ENCODE peak calls at places on chromosomes 13 and 19, in nine cellular contexts. Z, S, F, E, P, V, B, N and Y are unnamed samples.

GRCh38 chr19:11949201-11949600 is 15.6 kb upstream of the ZNF763 start:
- DNase-seq in Z (no peak), S (no peak), F (peak; percentile 7), E (no peak), P (no peak), V (peak; percentile 23), B (no peak), N (peak; percentile 33), Y (no peak)

GRCh38 chr13:28609381-28609780 is 49.5 kb upstream of the POMP start:
- DNase-seq in Z (no peak), S (no peak), F (no peak), E (no peak), P (no peak), V (no peak), B (no peak), N (no peak), Y (no peak)

GRCh38 chr19:49692102-49692599 is 1.2 kb downstream of the CPT1C start:
- DNase-seq in Z (no peak), S (no peak), F (no peak), E (no peak), P (no peak), V (no peak), B (no peak), N (no peak), Y (no peak)

GRCh38 chr13:110454227-110454859 is 107.2 kb downstream of the RAB20 start:
- DNase-seq in Z (no peak), S (no peak), F (no peak), E (no peak), P (no peak), V (no peak), B (no peak), N (no peak), Y (no peak)

GRCh38 chr13:84049442-84049841 is 167.2 kb upstream of the SLITRK1 start:
- DNase-seq in Z (no peak), S (no peak), F (no peak), E (no peak), P (no peak), V (no peak), B (no peak), N (no peak), Y (no peak)

GRCh38 chr13:67859904-67860303 is 629.8 kb upstream of the PCDH9 start:
- DNase-seq in Z (no peak), S (no peak), F (no peak), E (no peak), P (no peak), V (no peak), B (no peak), N (no peak), Y (no peak)

GRCh38 chr13:24076124-24076523 is 84.4 kb upstream of the SPATA13 start:
- DNase-seq in Z (no peak), S (no peak), F (no peak), E (no peak), P (no peak), V (no peak), B (no peak), N (no peak), Y (no peak)

GRCh38 chr19:28400953-28401671 is 811.8 kb downstream of the UQCRFS1 start:
- DNase-seq in Z (no peak), S (no peak), F (no peak), E (no peak), P (no peak), V (no peak), B (no peak), N (no peak), Y (no peak)

DNA sequence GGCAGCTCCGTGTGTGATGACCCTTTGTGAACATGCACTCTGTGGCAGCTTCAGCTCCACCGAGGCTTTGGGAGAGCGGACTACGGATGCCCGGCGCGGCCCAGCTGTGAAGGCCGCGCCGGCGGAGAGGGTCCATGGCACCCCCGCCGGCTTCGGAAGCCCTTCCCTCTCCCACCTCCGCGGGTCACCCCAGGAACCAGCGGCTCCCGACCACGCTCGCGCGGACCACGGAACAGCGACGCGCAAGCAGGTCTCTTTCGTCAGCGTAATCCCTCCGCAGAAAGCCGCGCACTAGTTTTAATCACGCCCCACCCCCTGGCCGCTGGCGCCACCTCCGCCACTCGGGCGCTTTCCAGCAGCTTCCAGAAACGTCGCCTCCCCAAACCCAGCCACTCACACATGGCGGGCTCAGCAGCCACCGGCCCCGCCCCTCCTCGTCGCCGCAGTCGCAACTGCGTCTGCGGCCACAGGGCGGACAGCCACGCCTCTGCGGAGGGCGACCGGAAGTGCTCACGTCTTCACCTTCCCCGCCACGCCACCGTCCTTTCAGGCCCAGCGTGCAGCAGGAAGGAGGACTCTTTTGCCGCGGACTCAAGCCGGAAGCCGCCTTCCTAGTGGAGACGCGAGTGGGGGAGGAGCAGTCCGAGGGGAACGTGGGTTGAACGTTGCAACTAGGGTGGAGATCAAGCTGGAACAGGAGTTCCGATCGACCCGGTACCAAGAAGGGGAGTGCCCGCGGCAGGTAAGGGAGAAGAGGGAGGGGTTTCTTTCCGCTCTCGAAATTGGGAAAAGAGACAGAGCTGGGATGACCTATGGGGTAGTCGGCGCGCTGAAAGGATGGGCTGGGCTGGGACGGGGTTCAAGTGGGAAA is at the start of gene USPL1:
- DNase-seq in Z (peak; percentile 99), S (peak; percentile 99), F (peak; percentile 99), E (peak; percentile 96), P (peak; percentile 100), V (peak; percentile 100), B (peak; percentile 91), N (peak; percentile 96), Y (peak; percentile 100)
- TF ChIP-seq CTCF in Z (peak; percentile 27), S (peak; percentile 29), F (peak; percentile 22), E (no peak), P (no peak), V (no peak), B (peak; percentile 24), N (no peak), Y (no peak)

GRCh38 chr19:4181053-4181508 is 1.3 kb downstream of the SIRT6 start:
- DNase-seq in Z (no peak), S (peak; percentile 30), F (no peak), E (no peak), P (no peak), V (no peak), B (no peak), N (no peak), Y (no peak)
- H3K4me3 ChIP-seq in Z (peak overlapping the region; percentile 95), S (peak overlapping the region; percentile 88), F (no peak overlapping the region), E (peak overlapping the region; percentile 83), P (peak overlapping the region; percentile 96), V (no peak overlapping the region), B (no peak overlapping the region), N (peak overlapping the region; percentile 99), Y (no peak overlapping the region)

GRCh38 chr19:39824143-39825092 is 9.5 kb downstream of the DYRK1B start:
- DNase-seq in Z (peak; percentile 72), S (peak; percentile 33), F (peak; percentile 91), E (peak; percentile 67), P (peak; percentile 94), V (peak; percentile 50), B (peak; percentile 80), N (peak; percentile 99), Y (peak; percentile 94)
- TF ChIP-seq CTCF in Z (no peak), S (no peak), F (no peak), E (no peak), P (no peak), V (no peak), B (no peak), N (no peak), Y (no peak)

GRCh38 chr19:45499196-45500180 is 1.2 kb downstream of the PPM1N start:
- DNase-seq in Z (no peak), S (peak; percentile 80), F (no peak), E (no peak), P (no peak), V (peak; percentile 28), B (no peak), N (peak; percentile 100), Y (no peak)

GRCh38 chr19:45495178-45495577 is 1.7 kb downstream of the RTN2 start:
- DNase-seq in Z (no peak), S (no peak), F (no peak), E (no peak), P (no peak), V (no peak), B (no peak), N (no peak), Y (no peak)

GRCh38 chr19:45498411-45499195 is at the start of gene PPM1N:
- DNase-seq in Z (no peak), S (peak; percentile 61), F (peak; percentile 17), E (no peak), P (no peak), V (peak; percentile 27), B (no peak), N (peak; percentile 87), Y (no peak)

GRCh38 chr19:45496349-45496953 is 396 bp downstream of the RTN2 start:
- DNase-seq in Z (no peak), S (no peak), F (no peak), E (no peak), P (no peak), V (peak; percentile 38), B (no peak), N (peak; percentile 86), Y (no peak)

GRCh38 chr19:45497791-45498190 is 452 bp upstream of the PPM1N start:
- DNase-seq in Z (no peak), S (no peak), F (no peak), E (no peak), P (no peak), V (no peak), B (no peak), N (peak; percentile 82), Y (no peak)
- H3K4me3 ChIP-seq in Z (no peak overlapping the region), S (peak overlapping the region; percentile 24), F (no peak overlapping the region), E (peak overlapping the region; percentile 5), P (no peak overlapping the region), V (no peak overlapping the region), B (no peak overlapping the region), N (peak overlapping the region; percentile 59), Y (no peak overlapping the region)

GRCh38 chr13:113724780-113725315 is 34.2 kb upstream of the TMEM255B start:
- DNase-seq in Z (no peak), S (peak; percentile 2), F (peak; percentile 23), E (peak; percentile 12), P (peak; percentile 61), V (peak; percentile 51), B (no peak), N (peak; percentile 83), Y (peak; percentile 70)

GRCh38 chr13:113728571-113729054 is 30.4 kb upstream of the TMEM255B start:
- DNase-seq in Z (no peak), S (no peak), F (no peak), E (no peak), P (no peak), V (no peak), B (no peak), N (no peak), Y (no peak)

GRCh38 chr13:113729329-113730019 is 29.6 kb upstream of the TMEM255B start:
- DNase-seq in Z (no peak), S (no peak), F (no peak), E (no peak), P (no peak), V (no peak), B (no peak), N (no peak), Y (no peak)

GRCh38 chr13:113724016-113724758 is 34.8 kb upstream of the TMEM255B start:
- DNase-seq in Z (no peak), S (no peak), F (no peak), E (no peak), P (no peak), V (no peak), B (no peak), N (no peak), Y (no peak)

GRCh38 chr13:113726961-113727411 is 32.0 kb upstream of the TMEM255B start:
- DNase-seq in Z (no peak), S (no peak), F (peak; percentile 31), E (no peak), P (no peak), V (no peak), B (no peak), N (no peak), Y (peak; percentile 50)
- TF ChIP-seq CTCF in Z (no peak), S (no peak), F (no peak), E (no peak), P (no peak), V (no peak), B (peak; percentile 6), N (no peak), Y (peak; percentile 13)